ENCODE peak calls at places on chromosome 11, in six cellular contexts. G, L, S, D, A and R are unnamed samples.

GRCh38 chr11:77411238-77411637 is 62.7 kb downstream of the PAK1 start:
- DNase-seq in S (peak), L (peak), A (peak), D (peak), G (peak), R (no peak)

GRCh38 chr11:68251770-68252169 is 20.0 kb downstream of the C11orf24 start:
- DNase-seq in A (no peak), D (no peak), L (peak), S (no peak), G (no peak), R (no peak)

GRCh38 chr11:102364991-102365390 is 18.0 kb downstream of the BIRC2 start:
- DNase-seq in L (no peak), D (no peak), G (no peak), S (no peak), A (no peak), R (no peak)

GRCh38 chr11:123060265-123061000 is 1.5 kb downstream of the HSPA8 start:
- DNase-seq in S (peak), D (no peak), L (no peak), G (no peak), A (no peak), R (no peak)

GRCh38 chr11:11608783-11609232 is 13.0 kb downstream of the GALNT18 start:
- DNase-seq in G (peak), D (no peak), L (no peak), A (no peak), S (peak), R (peak)

GRCh38 chr11:78786746-78787145 is 212.1 kb upstream of the NARS2 start:
- DNase-seq in D (no peak), S (no peak), G (no peak), A (no peak), L (no peak), R (no peak)

GRCh38 chr11:447923-448731 is 2.0 kb upstream of the PTDSS2 start:
- DNase-seq in S (peak), A (peak), G (peak), L (peak), D (peak), R (peak)

GRCh38 chr11:18310800-18311340 is 11.1 kb downstream of the HPS5 start:
- DNase-seq in D (no peak), L (peak), S (peak), A (no peak), G (no peak), R (peak)

GRCh38 chr11:92812841-92813240 is 156.6 kb upstream of the MTNR1B start:
- DNase-seq in D (no peak), S (no peak), A (no peak), G (no peak), L (no peak), R (no peak)

GRCh38 chr11:71948314-71949027 is 19.6 kb downstream of the RNF121 start:
- DNase-seq in D (no peak), G (no peak), A (no peak), L (no peak), S (no peak), R (no peak)

GRCh38 chr11:13010737-13011342 is 1.7 kb downstream of the RASSF10 start:
- DNase-seq in G (no peak), D (peak), A (peak), L (no peak), S (no peak), R (peak)

GRCh38 chr11:103091441-103091809 is 535 bp downstream of the DCUN1D5 start:
- DNase-seq in G (peak), D (peak), S (peak), L (peak), A (peak), R (peak)

GRCh38 chr11:111846640-111847039 is 24.7 kb downstream of the ALG9 start:
- DNase-seq in G (no peak), L (no peak), A (no peak), S (peak), D (no peak), R (no peak)

GRCh38 chr11:84526250-84526649 is 1100.9 kb downstream of the DLG2 start:
- DNase-seq in A (no peak), S (no peak), G (no peak), L (no peak), D (no peak), R (no peak)
- TF ChIP-seq CTCF in A (no peak), S (no peak), G (no peak), L (no peak), D (no peak), R (no peak)

GRCh38 chr11:95714853-95715776 is 74.5 kb downstream of the FAM76B start:
- DNase-seq in L (no peak), G (no peak), D (no peak), A (no peak), S (no peak), R (no peak)

GRCh38 chr11:95717314-95717713 is 72.3 kb downstream of the FAM76B start:
- DNase-seq in G (no peak), A (no peak), D (no peak), L (no peak), S (no peak), R (no peak)

GRCh38 chr11:95716266-95716665 is 73.3 kb downstream of the FAM76B start:
- DNase-seq in L (no peak), S (no peak), A (no peak), G (no peak), D (no peak), R (no peak)

GRCh38 chr11:95713428-95713827 is 76.2 kb downstream of the FAM76B start:
- DNase-seq in G (no peak), D (no peak), S (no peak), L (no peak), A (no peak), R (no peak)

GRCh38 chr11:95715777-95716241 is 73.8 kb downstream of the FAM76B start:
- DNase-seq in S (peak), L (no peak), A (no peak), D (no peak), G (peak), R (peak)
- TF ChIP-seq CTCF in S (no peak), L (no peak), A (no peak), D (no peak), G (no peak), R (no peak)

DNA sequence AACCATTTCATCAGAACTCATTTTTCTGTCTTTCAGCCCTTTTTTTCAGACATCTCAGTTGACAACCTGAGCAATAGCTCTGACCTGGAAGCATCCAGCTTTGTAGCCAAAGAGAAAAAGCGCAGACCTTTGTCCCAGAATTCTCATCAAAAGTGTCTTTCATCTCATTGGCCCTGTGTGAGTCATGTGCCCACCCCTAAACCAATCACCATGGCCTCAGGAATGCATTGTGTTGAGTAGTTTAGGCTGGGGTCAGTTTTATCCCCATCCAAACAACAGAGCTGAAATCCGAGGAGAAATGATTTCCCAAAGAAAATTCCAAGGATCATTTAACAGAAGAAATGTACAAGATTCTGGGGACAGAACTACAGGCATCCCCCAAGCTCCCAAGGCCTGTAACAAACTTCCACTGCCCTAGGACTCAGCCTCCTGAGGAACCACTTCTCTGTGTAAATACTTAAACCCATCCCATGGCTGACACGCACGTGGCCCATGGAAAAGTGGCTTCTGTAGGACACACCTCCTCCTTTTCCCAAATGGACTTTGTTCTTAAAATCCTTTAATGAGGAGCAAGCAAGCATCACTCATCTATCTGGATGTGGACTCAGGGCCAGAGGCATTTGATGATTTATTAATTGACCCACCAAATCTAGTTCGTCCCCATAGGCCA is 429.0 kb downstream of the SOX6 start:
- DNase-seq in G (no peak), D (no peak), A (no peak), S (no peak), L (no peak), R (no peak)
- TF ChIP-seq CTCF in G (no peak), D (no peak), A (no peak), S (no peak), L (no peak), R (no peak)

DNA sequence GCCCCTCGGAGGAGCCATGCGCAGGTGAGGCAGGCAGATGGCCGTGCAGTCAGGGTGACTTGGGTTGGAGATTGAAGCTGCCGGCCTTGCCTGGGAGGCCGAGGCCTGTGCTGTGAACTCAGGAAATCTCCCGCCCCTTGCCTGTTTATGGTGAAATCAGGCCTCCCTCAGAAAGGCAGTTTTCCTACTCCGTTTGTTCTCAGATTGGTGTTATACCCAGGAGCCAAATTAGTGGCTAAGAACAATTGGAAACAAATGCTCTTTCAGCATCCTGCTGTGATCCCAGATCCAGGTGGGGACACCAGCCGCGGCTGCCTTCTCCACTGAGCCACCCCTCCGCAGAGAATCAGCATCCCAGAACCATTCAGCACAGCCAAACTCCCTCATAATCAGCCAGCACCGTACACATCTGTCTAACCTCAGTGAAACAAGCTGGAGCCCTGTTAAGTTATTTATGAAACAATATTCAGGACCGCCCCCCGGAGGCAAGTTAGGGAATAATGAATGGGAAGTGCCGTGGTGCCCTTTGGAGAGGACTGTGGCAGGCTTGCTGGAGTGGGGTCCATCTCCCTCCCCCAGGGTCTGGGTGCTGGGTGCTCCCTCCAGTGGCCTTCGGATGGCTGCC is 60.0 kb downstream of the PKNOX2 start:
- DNase-seq in S (peak), L (no peak), D (no peak), G (no peak), A (no peak), R (no peak)
- TF ChIP-seq CTCF in S (no peak), L (no peak), D (peak), G (no peak), A (peak), R (no peak)

DNA sequence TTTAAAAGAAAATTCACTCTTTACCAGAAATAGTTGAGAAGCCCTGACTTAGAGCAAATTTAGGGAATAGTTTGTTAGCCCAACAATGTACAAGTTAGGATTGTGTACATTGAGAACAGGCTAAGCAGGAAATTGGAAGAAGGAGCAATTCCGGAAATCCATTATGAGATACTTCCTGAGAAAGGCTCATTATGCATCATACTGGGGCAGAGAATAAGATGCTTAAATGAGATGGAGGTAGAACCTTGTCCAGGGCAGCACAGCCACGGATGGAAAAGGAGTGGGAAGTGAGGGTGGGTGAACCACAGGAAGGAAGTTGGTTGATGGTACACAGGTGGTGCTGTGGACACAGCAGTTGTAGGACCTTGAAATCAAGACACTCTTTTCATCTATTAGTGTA is 180.2 kb downstream of the PGR start:
- DNase-seq in A (no peak), L (no peak), D (no peak), G (no peak), S (no peak), R (no peak)
- TF ChIP-seq CTCF in A (no peak), L (no peak), D (no peak), G (no peak), S (no peak), R (no peak)